ENCODE peak calls at places on chromosomes 2 and 18, in eight cellular contexts. H is H9, R is endothelial cell, Q is pancreas, M is astrocyte of the cerebellum, C is fibroblast of villous mesenchyme, G is AG09309, A is breast epithelium. V is an unnamed sample.

GRCh38 chr2:191646612-191646902 is 31.4 kb upstream of the NABP1 start:
- DNase-seq in H (no peak), R (no peak), Q (no peak), M (no peak), C (peak; percentile 85), G (no peak), A (no peak), V (no peak)

GRCh38 chr2:75558786-75559428 is 1.8 kb downstream of the EVA1A start:
- DNase-seq in H (no peak), R (no peak), Q (no peak), M (no peak), C (peak; percentile 23), G (no peak), A (no peak), V (no peak)

GRCh38 chr2:186862869-186863709 is 14.1 kb upstream of the ZSWIM2 start:
- DNase-seq in H (no peak), R (no peak), Q (no peak), M (peak; percentile 23), C (peak; percentile 52), G (peak; percentile 10), A (no peak), V (no peak)

GRCh38 chr2:191167766-191168165 is 17.0 kb upstream of the STAT4 start:
- DNase-seq in H (no peak), R (no peak), Q (no peak), M (peak; percentile 71), C (peak; percentile 93), G (peak; percentile 93), A (no peak), V (no peak)

GRCh38 chr2:24228470-24228869 is 53.6 kb downstream of the FAM228A start:
- DNase-seq in H (no peak), R (no peak), Q (no peak), M (no peak), C (peak; percentile 16), G (no peak), A (no peak), V (no peak)

GRCh38 chr2:160893581-160893980 is 266.6 kb upstream of the TANK start:
- DNase-seq in H (no peak), R (no peak), Q (no peak), M (no peak), C (no peak), G (no peak), A (no peak), V (no peak)

GRCh38 chr2:224369028-224369632 is 32.8 kb downstream of the FAM124B start:
- DNase-seq in H (no peak), R (peak; percentile 20), Q (no peak), M (peak; percentile 36), C (peak; percentile 59), G (no peak), A (no peak), V (peak; percentile 26)

GRCh38 chr2:239465017-239466001 is 64.5 kb upstream of the HDAC4 start:
- DNase-seq in H (peak; percentile 23), R (no peak), Q (peak; percentile 57), M (no peak), C (no peak), G (no peak), A (peak; percentile 54), V (peak; percentile 71)

GRCh38 chr2:210617732-210618330 is 61.4 kb downstream of the CPS1 start:
- DNase-seq in H (no peak), R (peak; percentile 33), Q (peak; percentile 21), M (peak; percentile 27), C (peak; percentile 34), G (no peak), A (no peak), V (peak; percentile 39)

GRCh38 chr2:189514107-189514506 is 66.5 kb downstream of the SLC40A1 start:
- DNase-seq in H (no peak), R (no peak), Q (no peak), M (no peak), C (no peak), G (no peak), A (no peak), V (no peak)

GRCh38 chr2:208101716-208102631 is 22.4 kb downstream of the CRYGD start:
- DNase-seq in H (no peak), R (no peak), Q (no peak), M (peak; percentile 16), C (peak; percentile 30), G (no peak), A (no peak), V (peak; percentile 10)

GRCh38 chr2:25928668-25929067 is 50.4 kb upstream of the ASXL2 start:
- DNase-seq in H (no peak), R (no peak), Q (no peak), M (no peak), C (no peak), G (no peak), A (no peak), V (no peak)

GRCh38 chr2:72754628-72755320 is 71.1 kb downstream of the EXOC6B start:
- DNase-seq in H (no peak), R (no peak), Q (no peak), M (no peak), C (no peak), G (no peak), A (no peak), V (no peak)

GRCh38 chr2:91477731-91478672 is 2786.5 kb downstream of the RPIA start:
- DNase-seq in H (peak; percentile 27), R (no peak), Q (no peak), M (peak; percentile 8), C (no peak), G (no peak), A (no peak), V (no peak)

GRCh38 chr2:183069174-183069573 is 9.4 kb upstream of the DUSP19 start:
- DNase-seq in H (no peak), R (no peak), Q (no peak), M (no peak), C (no peak), G (no peak), A (no peak), V (no peak)

GRCh38 chr2:183068561-183068960 is 10.0 kb upstream of the DUSP19 start:
- DNase-seq in H (no peak), R (no peak), Q (no peak), M (no peak), C (no peak), G (no peak), A (no peak), V (no peak)

GRCh38 chr2:183072177-183072576 is 6.4 kb upstream of the DUSP19 start:
- DNase-seq in H (no peak), R (no peak), Q (no peak), M (no peak), C (no peak), G (no peak), A (no peak), V (no peak)

GRCh38 chr2:183070942-183071844 is 7.4 kb upstream of the DUSP19 start:
- DNase-seq in H (peak; percentile 96), R (peak; percentile 58), Q (peak; percentile 44), M (no peak), C (peak; percentile 53), G (no peak), A (no peak), V (peak; percentile 10)
- TF ChIP-seq CTCF in H (peak; percentile 82), R (peak; percentile 26), Q (peak; percentile 31), M (peak; percentile 48), C (peak; percentile 66), G (peak; percentile 78), A (no peak), V (no peak)

DNA sequence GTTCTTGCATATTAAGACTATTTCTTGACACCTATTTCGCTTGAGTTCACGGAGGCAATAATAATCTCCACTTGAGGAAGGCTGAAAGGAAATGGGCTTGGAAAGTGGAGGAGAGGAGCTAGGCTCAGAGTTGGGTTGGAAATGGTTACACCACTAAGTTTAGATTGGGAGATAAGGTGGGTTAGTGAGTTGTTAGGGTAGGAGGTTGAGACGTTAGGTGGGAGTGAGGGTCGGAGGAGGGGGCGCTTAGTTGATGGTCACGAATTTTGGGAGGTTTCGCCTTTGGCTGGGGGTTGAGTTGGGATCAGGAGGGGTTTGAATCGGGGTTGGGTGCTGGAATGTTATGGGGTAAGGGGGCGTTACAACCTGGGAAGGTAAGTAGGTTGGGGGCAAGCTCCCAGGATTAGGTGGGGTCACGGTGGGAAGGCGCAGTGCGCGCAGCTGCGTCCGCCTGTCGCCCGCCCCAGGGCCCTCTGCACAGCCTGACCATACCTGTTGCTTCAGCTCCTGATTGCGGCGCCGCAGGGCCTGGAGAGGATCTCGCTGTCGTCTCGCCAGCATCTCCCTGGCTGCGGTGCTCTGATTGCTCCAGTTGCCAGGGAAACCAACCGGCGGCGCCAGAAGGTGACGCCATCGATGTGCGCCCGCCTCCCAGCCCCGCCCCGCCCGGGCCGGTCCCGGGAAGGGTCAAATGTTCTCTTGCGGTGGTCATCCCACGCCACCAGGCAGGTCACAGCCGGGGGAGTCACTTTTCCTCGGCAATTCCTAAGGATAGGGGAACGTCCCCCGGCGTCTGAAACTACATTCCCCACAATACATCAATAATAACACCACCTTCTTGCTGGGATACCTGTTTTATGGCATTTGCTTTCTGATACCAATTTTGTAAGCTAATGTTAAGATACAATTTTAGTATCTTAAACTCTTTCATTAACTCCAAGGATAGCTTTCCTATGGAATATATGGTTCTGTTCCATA is at the start of gene NPHP1:
- DNase-seq in H (peak; percentile 90), R (peak; percentile 93), Q (peak; percentile 79), M (peak; percentile 43), C (peak; percentile 84), G (peak; percentile 16), A (peak; percentile 86), V (peak; percentile 91)
- TF ChIP-seq CTCF in H (no peak), R (no peak), Q (no peak), M (no peak), C (no peak), G (no peak), A (no peak), V (no peak)

GRCh38 chr2:40556298-40556697 is 104.4 kb upstream of the SLC8A1 start:
- DNase-seq in H (no peak), R (no peak), Q (no peak), M (no peak), C (peak; percentile 7), G (peak; percentile 16), A (no peak), V (no peak)

GRCh38 chr2:40554665-40555294 is 102.9 kb upstream of the SLC8A1 start:
- DNase-seq in H (peak; percentile 66), R (peak; percentile 74), Q (peak; percentile 3), M (peak; percentile 26), C (peak; percentile 60), G (no peak), A (peak; percentile 34), V (peak; percentile 77)

GRCh38 chr2:40559175-40559574 is 107.3 kb upstream of the SLC8A1 start:
- DNase-seq in H (no peak), R (no peak), Q (no peak), M (no peak), C (no peak), G (no peak), A (no peak), V (no peak)

GRCh38 chr2:40558772-40559171 is 106.9 kb upstream of the SLC8A1 start:
- DNase-seq in H (no peak), R (no peak), Q (no peak), M (no peak), C (no peak), G (no peak), A (no peak), V (no peak)

DNA sequence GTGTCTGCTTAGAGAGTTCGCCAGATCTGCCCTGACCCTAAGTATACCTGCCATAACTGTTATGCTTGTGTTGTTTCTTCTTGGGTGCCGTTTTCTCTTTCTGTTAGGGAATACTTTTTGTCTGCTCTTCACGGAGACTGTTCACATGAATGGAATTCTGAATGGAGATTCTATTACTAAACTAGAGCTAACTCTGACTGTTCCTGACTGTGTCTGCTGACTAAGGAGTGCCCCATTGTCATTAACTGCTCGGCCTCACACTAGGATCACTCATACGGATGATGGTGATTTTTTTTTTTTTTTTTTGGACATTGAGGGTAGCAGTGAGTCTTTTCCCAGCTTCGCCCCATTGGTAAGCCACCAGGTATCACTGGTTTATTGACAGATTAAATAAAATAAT is 104.8 kb upstream of the SLC8A1 start:
- DNase-seq in H (no peak), R (no peak), Q (no peak), M (no peak), C (no peak), G (no peak), A (no peak), V (no peak)
- TF ChIP-seq CTCF in H (no peak), R (no peak), Q (no peak), M (no peak), C (no peak), G (no peak), A (no peak), V (no peak)

GRCh38 chr18:76522551-76522950 is 27.5 kb upstream of the ZNF516 start:
- DNase-seq in H (no peak), R (no peak), Q (no peak), M (no peak), C (no peak), G (no peak), A (no peak), V (no peak)
- TF ChIP-seq CTCF in H (no peak), R (no peak), Q (no peak), M (no peak), C (no peak), G (no peak), A (no peak), V (no peak)